ENCODE peak calls at places on chromosome 20, in four cellular contexts. One of them, this sample, is unnamed. For H3K79me1, the result is how much of the 10 kb centered on the place peaks cover.

GRCh38 chr20:40499416-40499815 is 189.6 kb downstream of the MAFB start:
- DNase-seq in H9: no peak
- DNase-seq in mesenchymal stem cell: no peak
- DNase-seq in neuronal stem cell: no peak
- DNase-seq in this sample: no peak

GRCh38 chr20:5448449-5449118 is 131.8 kb upstream of the PROKR2 start:
- DNase-seq in H9: peak
- DNase-seq in neuronal stem cell: peak
- DNase-seq in mesenchymal stem cell: peak
- DNase-seq in this sample: peak

GRCh38 chr20:642398-643174 is 10.4 kb downstream of the SRXN1 start:
- DNase-seq in H9: peak
- DNase-seq in mesenchymal stem cell: no peak
- DNase-seq in neuronal stem cell: no peak
- DNase-seq in this sample: no peak

GRCh38 chr20:62066983-62067433 is 1.3 kb upstream of the TAF4 start:
- DNase-seq in neuronal stem cell: no peak
- DNase-seq in mesenchymal stem cell: no peak
- DNase-seq in H9: peak
- DNase-seq in this sample: peak

GRCh38 chr20:35370751-35371150 is 41.0 kb downstream of the UQCC1 start:
- DNase-seq in mesenchymal stem cell: no peak
- DNase-seq in H9: no peak
- DNase-seq in neuronal stem cell: no peak
- DNase-seq in this sample: no peak

GRCh38 chr20:24948939-24949679 is at the start of gene CST7:
- DNase-seq in neuronal stem cell: no peak
- DNase-seq in H9: peak
- DNase-seq in mesenchymal stem cell: no peak
- DNase-seq in this sample: no peak

GRCh38 chr20:63842258-63842657 is 11.2 kb upstream of the ZBTB46 start:
- DNase-seq in H9: no peak
- DNase-seq in mesenchymal stem cell: no peak
- DNase-seq in neuronal stem cell: no peak
- DNase-seq in this sample: no peak

GRCh38 chr20:56343861-56344381 is 14.9 kb upstream of the FAM210B start:
- DNase-seq in H9: peak
- DNase-seq in mesenchymal stem cell: peak
- DNase-seq in neuronal stem cell: peak
- DNase-seq in this sample: peak

GRCh38 chr20:33415948-33416347 is 14.6 kb upstream of the CDK5RAP1 start:
- DNase-seq in H9: peak
- DNase-seq in neuronal stem cell: peak
- DNase-seq in mesenchymal stem cell: peak
- DNase-seq in this sample: peak

GRCh38 chr20:46246527-46246926 is 61.8 kb downstream of the CDH22 start:
- DNase-seq in mesenchymal stem cell: no peak
- DNase-seq in neuronal stem cell: no peak
- DNase-seq in H9: no peak
- DNase-seq in this sample: no peak

GRCh38 chr20:45934046-45934586 is 367 bp upstream of the PCIF1 start:
- DNase-seq in H9: peak
- DNase-seq in mesenchymal stem cell: peak
- DNase-seq in neuronal stem cell: no peak
- DNase-seq in this sample: peak

GRCh38 chr20:57208198-57208597 is 58.2 kb downstream of the BMP7 start:
- DNase-seq in mesenchymal stem cell: no peak
- DNase-seq in neuronal stem cell: no peak
- DNase-seq in H9: no peak
- DNase-seq in this sample: no peak

GRCh38 chr20:33092361-33092760 is 12.9 kb downstream of the BPIFB4 start:
- DNase-seq in neuronal stem cell: no peak
- DNase-seq in mesenchymal stem cell: no peak
- DNase-seq in H9: no peak
- DNase-seq in this sample: peak

GRCh38 chr20:13325033-13325432 is 104.0 kb downstream of the ISM1 start:
- DNase-seq in mesenchymal stem cell: peak
- DNase-seq in H9: peak
- DNase-seq in neuronal stem cell: peak
- DNase-seq in this sample: peak

GRCh38 chr20:23143098-23143497 is 57.0 kb upstream of the CD93 start:
- DNase-seq in neuronal stem cell: no peak
- DNase-seq in H9: no peak
- DNase-seq in mesenchymal stem cell: peak
- DNase-seq in this sample: peak

GRCh38 chr20:53643031-53643832 is 49.6 kb upstream of the ZNF217 start:
- DNase-seq in H9: no peak
- DNase-seq in neuronal stem cell: no peak
- DNase-seq in mesenchymal stem cell: peak
- DNase-seq in this sample: peak

GRCh38 chr20:30594112-30594511 is 663.4 kb upstream of the DEFB115 start:
- DNase-seq in neuronal stem cell: no peak
- DNase-seq in mesenchymal stem cell: no peak
- DNase-seq in H9: no peak
- DNase-seq in this sample: no peak

GRCh38 chr20:2869381-2869780 is 3.9 kb upstream of the PTPRA start:
- DNase-seq in neuronal stem cell: no peak
- DNase-seq in mesenchymal stem cell: no peak
- DNase-seq in H9: no peak
- DNase-seq in this sample: no peak

GRCh38 chr20:46027245-46027853 is 1.7 kb upstream of the SLC12A5 start:
- DNase-seq in mesenchymal stem cell: peak
- DNase-seq in H9: no peak
- DNase-seq in neuronal stem cell: peak
- DNase-seq in this sample: peak

GRCh38 chr20:36572701-36573102 is 695 bp upstream of the TGIF2 start:
- DNase-seq in mesenchymal stem cell: peak
- DNase-seq in H9: peak
- DNase-seq in neuronal stem cell: peak
- DNase-seq in this sample: peak

GRCh38 chr20:59006167-59006863 is 739 bp downstream of the CTSZ start:
- DNase-seq in neuronal stem cell: no peak
- DNase-seq in mesenchymal stem cell: no peak
- DNase-seq in H9: no peak
- DNase-seq in this sample: no peak

GRCh38 chr20:25407311-25408169 is at the start of gene GINS1:
- DNase-seq in mesenchymal stem cell: peak
- DNase-seq in H9: peak
- DNase-seq in neuronal stem cell: peak
- DNase-seq in this sample: peak

GRCh38 chr20:20410678-20411077 is 42.8 kb downstream of the INSM1 start:
- DNase-seq in H9: peak
- DNase-seq in neuronal stem cell: peak
- DNase-seq in mesenchymal stem cell: no peak
- DNase-seq in this sample: peak

GRCh38 chr20:376750-377149 is 3.8 kb upstream of the TRIB3 start:
- DNase-seq in mesenchymal stem cell: no peak
- DNase-seq in H9: no peak
- DNase-seq in neuronal stem cell: no peak
- DNase-seq in this sample: no peak

GRCh38 chr20:3239026-3239866 is at the start of gene SLC4A11:
- DNase-seq in neuronal stem cell: peak
- DNase-seq in mesenchymal stem cell: peak
- DNase-seq in H9: peak
- DNase-seq in this sample: peak

GRCh38 chr20:25249198-25249931 is 1.5 kb downstream of the PYGB start:
- DNase-seq in H9: peak
- DNase-seq in mesenchymal stem cell: no peak
- DNase-seq in neuronal stem cell: no peak
- DNase-seq in this sample: no peak

GRCh38 chr20:24796236-24796635 is 152.8 kb upstream of the CST7 start:
- DNase-seq in mesenchymal stem cell: no peak
- DNase-seq in neuronal stem cell: no peak
- DNase-seq in H9: no peak
- DNase-seq in this sample: no peak

DNA sequence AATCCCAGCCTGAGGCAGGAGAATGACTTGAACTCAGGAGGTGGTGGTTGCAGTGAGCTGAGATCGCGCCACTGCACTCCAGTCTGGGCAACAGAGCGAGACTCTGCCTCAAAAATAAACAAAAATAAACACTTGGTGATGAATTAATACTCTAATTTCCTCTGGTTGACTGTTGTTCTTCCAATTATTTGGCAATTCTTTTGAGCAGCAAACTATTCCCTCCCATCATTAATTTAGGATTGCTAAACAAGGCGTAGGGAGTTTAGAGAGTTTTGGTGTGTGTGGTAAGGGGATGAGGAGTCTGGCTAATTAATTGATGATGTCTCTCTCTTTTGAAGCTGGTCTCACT is 2.7 kb upstream of the ID1 start:
- DNase-seq in H9: no peak
- DNase-seq in mesenchymal stem cell: no peak
- DNase-seq in neuronal stem cell: no peak
- DNase-seq in this sample: no peak
- H3K79me1 ChIP-seq in H9: under half
- H3K79me1 ChIP-seq in mesenchymal stem cell: under half
- H3K79me1 ChIP-seq in neuronal stem cell: under half
- H3K79me1 ChIP-seq in this sample: under half

DNA sequence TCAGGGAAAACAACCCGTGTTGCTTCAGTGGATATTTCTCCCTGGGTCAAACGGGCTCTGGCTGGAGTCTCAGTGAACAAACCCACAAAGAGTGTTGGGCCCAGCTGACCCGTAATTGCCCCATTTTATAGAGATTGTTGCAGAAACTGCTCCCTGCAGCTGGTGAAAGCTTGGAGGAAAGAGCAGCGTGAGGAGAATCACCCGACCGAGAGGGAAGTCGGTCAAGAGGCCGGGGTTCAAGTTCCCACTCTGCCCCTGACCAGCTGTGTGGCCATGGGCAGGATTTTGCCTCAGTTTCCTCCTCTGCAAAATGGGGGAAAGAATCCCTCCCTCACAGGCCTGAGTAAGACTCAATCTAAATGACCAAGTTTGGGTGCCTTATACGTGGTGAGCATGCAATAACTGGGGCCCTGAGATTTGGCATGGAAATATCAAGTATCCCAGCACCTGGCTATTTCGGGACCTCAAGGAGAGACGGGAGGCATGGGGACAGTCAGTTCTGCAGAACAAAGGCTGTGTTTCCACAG is 1.7 kb upstream of the TGM2 start:
- DNase-seq in neuronal stem cell: no peak
- DNase-seq in mesenchymal stem cell: no peak
- DNase-seq in H9: no peak
- DNase-seq in this sample: no peak
- H3K79me1 ChIP-seq in neuronal stem cell: under half
- H3K79me1 ChIP-seq in mesenchymal stem cell: under half
- H3K79me1 ChIP-seq in H9: under half
- H3K79me1 ChIP-seq in this sample: under half

DNA sequence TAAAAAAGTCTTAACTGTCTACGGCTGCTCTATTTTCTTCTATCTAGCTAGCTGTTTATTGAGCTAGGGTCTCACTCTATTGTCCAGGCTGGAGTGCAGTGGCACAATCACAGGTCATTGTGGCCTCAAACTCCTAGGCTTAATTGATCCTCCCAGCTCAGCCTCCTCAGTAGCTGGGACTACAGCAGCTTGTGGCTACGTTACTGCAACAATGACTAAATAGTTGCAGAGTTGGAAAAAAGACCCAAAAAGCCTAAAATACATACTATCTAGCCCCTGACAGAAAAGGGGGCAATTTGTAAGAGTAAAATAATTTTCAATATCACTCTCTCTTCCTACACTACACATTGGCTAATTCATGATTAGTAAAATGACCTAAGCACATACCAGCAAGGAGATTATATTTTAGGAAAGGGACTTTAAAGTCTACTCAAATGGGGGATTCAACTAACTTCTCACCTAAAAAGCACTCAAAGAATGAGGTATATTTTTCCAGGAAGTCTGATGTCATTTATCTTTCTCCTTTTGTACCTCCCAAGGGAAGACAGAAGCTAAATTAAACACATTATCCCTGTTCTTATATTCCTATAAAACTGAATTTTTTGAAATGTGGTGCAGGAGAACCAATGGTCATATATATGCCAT is 82.8 kb downstream of the ZMYND8 start:
- DNase-seq in H9: no peak
- DNase-seq in neuronal stem cell: no peak
- DNase-seq in mesenchymal stem cell: peak
- DNase-seq in this sample: no peak
- H3K79me1 ChIP-seq in H9: under half
- H3K79me1 ChIP-seq in neuronal stem cell: under half
- H3K79me1 ChIP-seq in mesenchymal stem cell: under half
- H3K79me1 ChIP-seq in this sample: under half

GRCh38 chr20:51432875-51433274 is 109.6 kb downstream of the NFATC2 start:
- DNase-seq in H9: no peak
- DNase-seq in neuronal stem cell: no peak
- DNase-seq in mesenchymal stem cell: no peak
- DNase-seq in this sample: no peak
- H3K79me1 ChIP-seq in H9: under half
- H3K79me1 ChIP-seq in neuronal stem cell: under half
- H3K79me1 ChIP-seq in mesenchymal stem cell: under half
- H3K79me1 ChIP-seq in this sample: under half

GRCh38 chr20:47360207-47360488 is 3.6 kb upstream of the ZMYND8 start:
- DNase-seq in mesenchymal stem cell: peak
- DNase-seq in neuronal stem cell: no peak
- DNase-seq in H9: no peak
- DNase-seq in this sample: no peak

GRCh38 chr20:47360489-47361267 is 4.2 kb upstream of the ZMYND8 start:
- DNase-seq in mesenchymal stem cell: peak
- DNase-seq in H9: peak
- DNase-seq in neuronal stem cell: peak
- DNase-seq in this sample: peak

GRCh38 chr20:47358672-47359532 is 2.4 kb upstream of the ZMYND8 start:
- DNase-seq in mesenchymal stem cell: peak
- DNase-seq in neuronal stem cell: no peak
- DNase-seq in H9: peak
- DNase-seq in this sample: peak

GRCh38 chr20:47358052-47358671 is 1.7 kb upstream of the ZMYND8 start:
- DNase-seq in mesenchymal stem cell: no peak
- DNase-seq in H9: no peak
- DNase-seq in neuronal stem cell: no peak
- DNase-seq in this sample: no peak

DNA sequence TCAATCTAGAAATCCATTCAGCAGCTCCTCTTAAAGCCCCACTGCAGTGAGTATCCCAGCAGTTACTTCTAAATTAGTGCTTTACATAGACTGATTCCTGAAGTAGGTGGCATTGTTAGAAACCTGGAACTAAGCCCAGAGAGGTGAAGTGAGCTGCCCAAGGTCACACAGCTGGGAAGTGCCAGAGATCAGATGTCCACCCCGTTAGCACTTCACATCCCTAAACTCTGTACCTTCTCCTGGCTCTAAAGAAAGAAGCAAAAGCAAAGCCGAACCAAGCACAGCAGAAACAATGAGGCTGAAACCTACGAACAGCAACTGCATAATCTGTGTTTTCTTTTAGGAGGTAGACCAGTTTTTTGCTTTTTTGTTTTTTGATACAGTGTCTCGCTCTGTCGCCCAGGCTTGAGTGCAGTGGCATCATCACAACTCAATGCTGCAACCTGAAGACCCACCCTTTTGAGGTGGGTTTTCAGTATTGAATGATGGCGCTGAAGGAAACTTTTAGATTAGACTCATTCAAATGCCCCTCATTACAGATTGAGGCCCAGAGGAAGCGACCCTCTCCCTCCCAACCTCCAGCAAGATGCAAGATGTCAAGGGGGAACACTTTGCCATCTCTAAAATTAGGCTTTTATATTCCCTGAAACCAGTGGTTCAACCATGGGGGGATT is 3.2 kb upstream of the ZMYND8 start:
- DNase-seq in neuronal stem cell: no peak
- DNase-seq in H9: no peak
- DNase-seq in mesenchymal stem cell: no peak
- DNase-seq in this sample: no peak
- H3K79me1 ChIP-seq in neuronal stem cell: under half
- H3K79me1 ChIP-seq in H9: under half
- H3K79me1 ChIP-seq in mesenchymal stem cell: under half
- H3K79me1 ChIP-seq in this sample: under half